ENCODE peak calls at places on chromosome 19, in seven cellular contexts. E is stimulated activated CD8-positive, alpha-beta memory T cell treated with anti-CD3 and anti-CD28 coated beads, Interleukin-15, amount 100 ng/mL, for 4 hours; G is Right ventricle myocardium superior; C is choroid plexus epithelial cell; O is activated CD8-positive, alpha-beta memory T cell treated with anti-CD3 and anti-CD28 coated beads for 4 hours; K is AML-193; F is putamen. L is an unnamed sample.

GRCh38 chr19:2983351-2984195 is 6.2 kb downstream of the TLE6 start:
- DNase-seq in E (no peak), G (peak), C (peak), O (no peak), K (no peak), F (no peak), L (no peak)

GRCh38 chr19:30254214-30254613 is 118.0 kb upstream of the ZNF536 start:
- DNase-seq in E (no peak), G (no peak), C (no peak), O (no peak), K (no peak), F (no peak), L (no peak)

GRCh38 chr19:41870401-41870873 is 6.6 kb upstream of the CD79A start:
- DNase-seq in E (no peak), G (peak), C (peak), O (no peak), K (no peak), F (no peak), L (no peak)

GRCh38 chr19:11195169-11195568 is 2.2 kb downstream of the KANK2 start:
- DNase-seq in E (no peak), G (peak), C (peak), O (no peak), K (no peak), F (no peak), L (no peak)

GRCh38 chr19:3178377-3178972 is at the start of gene S1PR4:
- DNase-seq in E (peak), G (no peak), C (no peak), O (peak), K (peak), F (no peak), L (peak)

GRCh38 chr19:13091400-13092161 is 11.1 kb downstream of the LYL1 start:
- DNase-seq in E (no peak), G (peak), C (peak), O (no peak), K (no peak), F (peak), L (no peak)

GRCh38 chr19:37564624-37565369 is 29.8 kb downstream of the ZNF571 start:
- DNase-seq in E (no peak), G (no peak), C (no peak), O (no peak), K (no peak), F (no peak), L (no peak)

GRCh38 chr19:17404015-17404414 is 1.4 kb downstream of the BST2 start:
- DNase-seq in E (no peak), G (no peak), C (no peak), O (no peak), K (no peak), F (no peak), L (no peak)

GRCh38 chr19:48858984-48859710 is 9.3 kb downstream of the PLEKHA4 start:
- DNase-seq in E (peak), G (peak), C (no peak), O (peak), K (peak), F (no peak), L (peak)

GRCh38 chr19:16417660-16418596 is 53.8 kb downstream of the EPS15L1 start:
- DNase-seq in E (peak), G (peak), C (peak), O (peak), K (no peak), F (no peak), L (peak)

GRCh38 chr19:16678498-16678897 is 17.6 kb downstream of the TMEM38A start:
- DNase-seq in E (no peak), G (no peak), C (no peak), O (no peak), K (no peak), F (no peak), L (no peak)

GRCh38 chr19:11995174-11995573 is 30.3 kb downstream of the ZNF763 start:
- DNase-seq in E (no peak), G (no peak), C (peak), O (no peak), K (no peak), F (no peak), L (no peak)

GRCh38 chr19:4807188-4807587 is 15.7 kb downstream of the FEM1A start:
- DNase-seq in E (no peak), G (peak), C (no peak), O (no peak), K (peak), F (no peak), L (no peak)

GRCh38 chr19:19657397-19657783 is 6.1 kb downstream of the ATP13A1 start:
- DNase-seq in E (no peak), G (peak), C (no peak), O (no peak), K (no peak), F (no peak), L (no peak)

GRCh38 chr19:34733266-34733825 is 697 bp upstream of the ZNF181 start:
- DNase-seq in E (peak), G (no peak), C (no peak), O (no peak), K (peak), F (no peak), L (peak)